ENCODE peak calls at places on chromosomes 16 and 17, in four cellular contexts. N, L, K and G are unnamed samples.

GRCh38 chr17:46772013-46772878 is 46.2 kb downstream of the WNT3 start:
- DNase-seq in L (peak; percentile 59), K (no peak), N (peak; percentile 51), G (peak; percentile 66)

GRCh38 chr16:31215287-31216115 is 1.4 kb downstream of the PYDC1 start:
- DNase-seq in N (peak; percentile 56), K (peak; percentile 77), L (peak; percentile 66), G (no peak)

GRCh38 chr16:3702082-3702481 is 15.2 kb downstream of the TRAP1 start:
- DNase-seq in L (no peak), N (no peak), K (no peak), G (no peak)

GRCh38 chr17:880074-880870 is 98.1 kb downstream of the MRM3 start:
- DNase-seq in N (no peak), K (peak; percentile 38), L (no peak), G (no peak)

GRCh38 chr16:85986931-85987749 is 88.2 kb downstream of the IRF8 start:
- DNase-seq in K (peak; percentile 15), L (peak; percentile 50), N (no peak), G (peak; percentile 54)

GRCh38 chr17:74873874-74874614 is 1.2 kb upstream of the FDXR start:
- DNase-seq in L (no peak), K (no peak), N (no peak), G (peak; percentile 61)

GRCh38 chr17:64156670-64157069 is 26.7 kb upstream of the ERN1 start:
- DNase-seq in K (no peak), L (no peak), N (no peak), G (peak; percentile 26)

GRCh38 chr17:77127735-77128361 is 12.9 kb upstream of the SEC14L1 start:
- DNase-seq in N (peak; percentile 50), K (peak; percentile 59), L (peak; percentile 76), G (no peak)

GRCh38 chr16:75096730-75097129 is 19.9 kb downstream of the LDHD start:
- DNase-seq in L (peak; percentile 44), N (peak; percentile 67), K (no peak), G (no peak)

GRCh38 chr17:65698381-65699061 is 137.1 kb upstream of the AXIN2 start:
- DNase-seq in L (no peak), K (peak; percentile 93), N (peak; percentile 31), G (no peak)

GRCh38 chr16:85148959-85149358 is 36.7 kb upstream of the CIBAR2 start:
- DNase-seq in N (no peak), K (no peak), L (no peak), G (no peak)

GRCh38 chr16:51237861-51238378 is 86.8 kb upstream of the SALL1 start:
- DNase-seq in L (no peak), N (no peak), K (no peak), G (no peak)

GRCh38 chr17:57923182-57923872 is 31.9 kb downstream of the CUEDC1 start:
- DNase-seq in K (no peak), N (no peak), L (no peak), G (no peak)

GRCh38 chr17:57925361-57925990 is 29.7 kb downstream of the CUEDC1 start:
- DNase-seq in L (no peak), N (no peak), K (no peak), G (no peak)

GRCh38 chr17:57927048-57927723 is 28.0 kb downstream of the CUEDC1 start:
- DNase-seq in K (peak; percentile 72), L (peak; percentile 51), N (no peak), G (no peak)

GRCh38 chr17:57926723-57927047 is 28.5 kb downstream of the CUEDC1 start:
- DNase-seq in K (no peak), L (no peak), N (no peak), G (no peak)

DNA sequence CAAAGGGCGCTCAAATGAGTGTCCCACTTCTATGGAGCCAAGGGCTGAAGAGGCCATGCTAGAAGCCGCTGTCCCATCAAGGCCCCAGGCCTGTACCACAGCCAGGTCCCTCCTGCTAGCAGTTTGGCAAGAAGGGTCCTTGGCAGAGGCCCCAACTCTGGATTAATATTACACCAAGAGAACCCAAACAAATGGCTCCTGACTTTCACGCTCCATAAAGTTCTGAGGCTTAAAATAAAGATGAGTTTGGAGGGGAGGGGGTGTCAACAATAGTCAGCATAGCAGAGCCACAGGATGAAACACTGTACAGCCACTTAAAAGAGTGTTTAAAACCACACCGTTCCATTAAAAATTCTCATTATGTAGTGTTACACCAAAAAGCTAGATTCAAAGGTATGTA is 30.5 kb downstream of the CUEDC1 start:
- DNase-seq in L (no peak), K (no peak), N (no peak), G (no peak)
- H3K4me1 ChIP-seq in L (peaks cover 52% of the 10 kb centered on the region), K (peaks cover 5% of the 10 kb centered on the region), N (peaks cover 25% of the 10 kb centered on the region), G (peaks cover 57% of the 10 kb centered on the region)

GRCh38 chr16:79592150-79592549 is 8.4 kb downstream of the MAF start:
- DNase-seq in L (no peak), N (no peak), K (no peak), G (no peak)
- H3K27ac ChIP-seq in L (peak overlapping the region; percentile 74), N (peak overlapping the region; percentile 45), K (no peak overlapping the region), G (peak overlapping the region; percentile 94)

DNA sequence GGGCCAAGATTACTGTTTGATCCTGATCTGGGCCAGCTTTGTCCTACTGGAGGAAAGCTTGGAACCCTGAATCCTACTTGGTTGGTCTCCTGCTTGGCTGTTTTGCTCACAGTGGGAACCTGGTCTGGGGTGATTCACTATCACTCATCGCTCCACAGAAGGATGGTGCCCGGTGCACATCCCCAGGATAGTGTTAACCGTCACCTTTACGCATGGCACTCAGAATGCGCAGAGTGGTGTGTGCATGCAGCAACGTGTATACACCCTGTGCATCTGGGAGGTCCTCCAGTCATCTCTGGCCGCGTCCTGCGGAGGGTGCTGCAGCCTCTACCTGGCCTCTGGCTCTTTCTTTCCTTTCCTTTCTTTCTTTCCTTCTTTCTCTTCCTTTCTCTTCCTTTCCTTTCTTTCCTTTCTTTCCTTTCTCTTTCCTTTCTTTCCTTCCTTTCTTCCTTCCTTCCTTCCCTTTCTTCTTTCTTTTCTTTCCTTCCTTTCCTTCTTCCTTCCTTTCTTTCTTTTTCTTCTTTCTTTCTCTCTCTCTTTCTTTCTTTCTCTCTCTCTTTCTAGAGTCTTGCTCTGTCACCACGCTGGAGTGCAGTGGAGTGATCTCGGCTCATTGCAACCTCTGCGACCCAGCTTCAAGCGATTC is 13.1 kb downstream of the SOCS3 start:
- DNase-seq in K (no peak), L (no peak), N (no peak), G (no peak)
- TF ChIP-seq CTCF in K (no peak), L (no peak), N (no peak), G (no peak)

GRCh38 chr17:19567216-19568015 is 33.8 kb downstream of the SLC47A1 start:
- DNase-seq in N (no peak), K (no peak), L (no peak), G (no peak)

GRCh38 chr17:19573075-19573474 is 39.4 kb downstream of the SLC47A1 start:
- DNase-seq in N (no peak), L (no peak), K (peak; percentile 8), G (no peak)

GRCh38 chr17:19570497-19571151 is 37.0 kb downstream of the SLC47A1 start:
- DNase-seq in L (peak; percentile 60), K (no peak), N (no peak), G (no peak)

GRCh38 chr17:19568016-19568350 is 34.3 kb downstream of the SLC47A1 start:
- DNase-seq in N (no peak), K (no peak), L (no peak), G (no peak)

GRCh38 chr17:19569785-19570496 is 36.3 kb downstream of the SLC47A1 start:
- DNase-seq in K (no peak), N (no peak), L (peak; percentile 52), G (no peak)
- H3K4me1 ChIP-seq in K (no peaks in the 10 kb centered on the region), N (no peaks in the 10 kb centered on the region), L (peaks cover 13% of the 10 kb centered on the region), G (no peaks in the 10 kb centered on the region)

DNA sequence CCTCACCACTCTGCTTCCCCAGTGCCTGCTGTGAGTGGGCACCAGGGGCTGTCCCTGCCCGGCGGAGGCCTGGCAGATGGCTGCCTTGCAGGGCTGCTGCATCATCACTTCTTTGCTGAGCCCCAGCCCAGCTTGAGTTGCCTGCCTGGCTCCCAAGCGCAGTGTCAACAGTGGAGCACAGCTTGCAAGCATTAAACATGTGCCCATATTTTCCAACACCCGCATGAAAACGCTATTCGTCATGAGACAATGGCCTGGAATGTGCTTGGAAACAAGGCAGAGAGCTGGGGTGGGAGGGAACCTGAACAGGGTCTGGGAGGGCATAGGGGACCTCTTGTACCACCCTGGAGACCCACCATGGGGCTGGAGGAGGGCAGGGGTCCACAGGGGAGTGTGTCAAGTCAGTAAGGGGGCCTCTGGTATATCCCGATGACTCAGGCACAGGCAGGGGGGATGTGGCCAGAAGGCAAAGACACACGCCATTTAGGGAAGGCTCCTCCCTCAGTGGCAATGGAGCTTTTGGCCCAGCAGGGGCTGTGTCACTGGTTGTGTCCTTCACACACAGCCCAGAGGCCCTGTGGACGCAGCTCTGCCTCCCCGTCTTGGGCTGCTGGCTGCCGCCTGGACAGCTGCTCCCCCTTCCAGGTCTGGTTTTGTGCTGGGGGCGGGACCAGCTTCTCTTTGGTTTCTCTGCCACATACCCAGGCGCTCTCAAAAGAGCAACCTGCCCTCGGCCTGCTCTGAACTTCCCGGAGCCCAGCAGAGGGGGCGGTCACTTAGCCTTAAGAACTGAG is 17.4 kb upstream of the MTSS2 start:
- DNase-seq in L (peak; percentile 47), N (no peak), K (peak; percentile 47), G (no peak)
- H3K27ac ChIP-seq in L (peak overlapping the region; percentile 79), N (peak overlapping the region; percentile 57), K (peak overlapping the region; percentile 79), G (peak overlapping the region; percentile 90)

DNA sequence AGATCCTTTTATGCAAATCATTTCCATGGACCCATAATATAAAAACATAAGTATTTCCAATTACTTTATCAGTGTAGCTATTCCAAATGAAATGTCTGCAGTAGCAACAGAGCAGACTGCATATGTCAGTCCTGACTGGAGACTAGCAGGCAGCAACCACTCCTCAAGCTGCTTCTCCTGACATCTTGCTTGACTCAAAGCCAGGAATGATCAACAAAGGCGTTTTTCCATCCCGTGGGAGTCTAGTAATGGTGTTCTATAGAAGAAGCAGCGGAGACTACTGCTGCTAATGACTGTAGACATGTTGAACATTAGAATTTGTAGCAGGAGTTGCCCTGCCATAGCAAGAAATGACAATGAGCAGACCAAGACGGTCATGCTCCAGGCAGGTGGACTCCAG is 73.2 kb upstream of the AKTIP start:
- DNase-seq in L (no peak), K (no peak), N (no peak), G (no peak)
- TF ChIP-seq CTCF in L (no peak), K (no peak), N (no peak), G (no peak)